ENCODE peak calls at places on chromosomes 1 and 21, in nine cellular contexts. W is astrocyte, A is lung, Q is BJ, G is pancreas, F is hepatocyte, I is AG04450, Z is cardiac muscle cell, S is sigmoid colon. O is an unnamed sample.

GRCh38 chr1:20486457-20487235 is 636 bp upstream of the CAMK2N1 start:
- DNase-seq in S (peak; percentile 95), W (peak; percentile 48), Z (peak; percentile 76), A (no peak), F (peak; percentile 95), G (peak; percentile 74), I (no peak), Q (no peak), O (peak; percentile 91)

GRCh38 chr1:1177452-1178206 is 3.9 kb downstream of the TTLL10 start:
- DNase-seq in Q (no peak), S (no peak), W (no peak), A (no peak), Z (no peak), G (peak; percentile 50), F (no peak), I (no peak), O (no peak)

GRCh38 chr1:211908951-211909350 is 78.4 kb upstream of the LPGAT1 start:
- DNase-seq in A (no peak), I (no peak), F (no peak), Z (no peak), S (no peak), Q (no peak), W (no peak), G (no peak), O (no peak)

GRCh38 chr1:17606826-17607440 is 67.4 kb downstream of the ARHGEF10L start:
- DNase-seq in F (peak; percentile 83), Z (peak; percentile 77), W (peak; percentile 24), Q (no peak), S (peak; percentile 89), A (peak; percentile 75), G (peak; percentile 85), I (peak; percentile 33), O (peak; percentile 77)

GRCh38 chr1:201790261-201790660 is 38.7 kb upstream of the IPO9 start:
- DNase-seq in Z (peak; percentile 63), G (no peak), S (peak; percentile 80), Q (no peak), F (no peak), A (no peak), I (no peak), W (peak; percentile 52), O (no peak)

GRCh38 chr1:65114312-65114711 is 33.7 kb upstream of the AK4 start:
- DNase-seq in F (peak; percentile 56), A (no peak), S (peak; percentile 70), W (no peak), I (no peak), G (no peak), Z (peak; percentile 63), Q (no peak), O (no peak)

GRCh38 chr1:53166912-53167311 is 24.5 kb upstream of the SLC1A7 start:
- DNase-seq in Q (no peak), I (no peak), W (no peak), A (no peak), Z (no peak), S (no peak), G (no peak), F (no peak), O (no peak)

GRCh38 chr1:236951672-236952071 is 52.6 kb downstream of the MT1HL1 start:
- DNase-seq in A (no peak), Q (no peak), F (no peak), I (no peak), W (no peak), Z (no peak), S (no peak), G (no peak), O (no peak)

GRCh38 chr1:28553229-28553930 is 495 bp downstream of the TRNAU1AP start:
- DNase-seq in Q (peak; percentile 2), W (peak; percentile 28), S (peak; percentile 69), I (no peak), G (peak; percentile 75), A (no peak), Z (peak; percentile 47), F (peak; percentile 70), O (peak; percentile 53)

GRCh38 chr21:31501921-31502320 is 157.6 kb upstream of the SOD1 start:
- DNase-seq in Z (no peak), W (no peak), Q (no peak), F (no peak), I (no peak), S (no peak), A (no peak), G (no peak), O (no peak)

GRCh38 chr1:10851024-10852013 is 54.9 kb upstream of the CASZ1 start:
- DNase-seq in Z (no peak), F (no peak), I (no peak), W (no peak), Q (no peak), S (no peak), A (no peak), G (no peak), O (no peak)

GRCh38 chr1:98929456-98929855 is 75.2 kb downstream of the PLPPR5 start:
- DNase-seq in F (no peak), W (no peak), Z (no peak), S (no peak), G (no peak), Q (no peak), I (no peak), A (no peak), O (no peak)

GRCh38 chr1:94736073-94736472 is 84.1 kb upstream of the SLC44A3 start:
- DNase-seq in Q (no peak), F (no peak), S (no peak), I (no peak), A (no peak), G (no peak), Z (no peak), W (no peak), O (no peak)
- TF ChIP-seq CTCF in Q (no peak), F (no peak), S (no peak), I (no peak), A (no peak), G (no peak), Z (no peak), W (no peak), O (no peak)

GRCh38 chr21:41766051-41766882 is 585 bp downstream of the RIPK4 start:
- DNase-seq in F (no peak), G (peak; percentile 75), S (peak; percentile 53), Z (peak; percentile 30), I (no peak), A (no peak), Q (no peak), W (no peak), O (no peak)

GRCh38 chr21:41763996-41764395 is 2.9 kb downstream of the RIPK4 start:
- DNase-seq in S (no peak), Z (no peak), W (no peak), A (no peak), I (no peak), F (no peak), G (peak; percentile 58), Q (no peak), O (no peak)

GRCh38 chr21:41765393-41765950 is 1.4 kb downstream of the RIPK4 start:
- DNase-seq in S (peak; percentile 29), F (no peak), Z (no peak), W (no peak), A (no peak), G (peak; percentile 57), Q (no peak), I (no peak), O (no peak)

GRCh38 chr21:41763398-41763931 is 3.4 kb downstream of the RIPK4 start:
- DNase-seq in I (no peak), F (peak; percentile 51), Q (no peak), W (no peak), A (no peak), G (peak; percentile 64), S (no peak), Z (no peak), O (no peak)

GRCh38 chr21:41764558-41765392 is 2.1 kb downstream of the RIPK4 start:
- DNase-seq in W (no peak), I (no peak), Q (no peak), F (peak; percentile 46), Z (no peak), S (peak; percentile 15), A (no peak), G (peak; percentile 51), O (no peak)
- H3K27me3 ChIP-seq in W (peaks cover 32% of the 10 kb centered on the region), I (peaks cover 88% of the 10 kb centered on the region), Q (peaks cover 11% of the 10 kb centered on the region), F (peaks cover 31% of the 10 kb centered on the region), Z (peaks cover 98% of the 10 kb centered on the region), S (peaks cover 100% of the 10 kb centered on the region), A (no peaks in the 10 kb centered on the region), G (no peaks in the 10 kb centered on the region), O (peaks cover 94% of the 10 kb centered on the region)

GRCh38 chr1:7574121-7575040 is 196.7 kb upstream of the VAMP3 start:
- DNase-seq in A (no peak), I (no peak), Z (no peak), Q (no peak), G (peak; percentile 68), W (no peak), S (no peak), F (peak; percentile 44), O (no peak)

GRCh38 chr1:7578206-7578605 is 192.9 kb upstream of the VAMP3 start:
- DNase-seq in A (no peak), Q (no peak), I (no peak), W (no peak), Z (no peak), G (peak; percentile 30), F (no peak), S (peak; percentile 43), O (no peak)

GRCh38 chr1:7575041-7575400 is 196.1 kb upstream of the VAMP3 start:
- DNase-seq in S (no peak), Z (no peak), W (no peak), Q (no peak), A (no peak), I (no peak), F (no peak), G (no peak), O (no peak)

GRCh38 chr1:7579016-7579415 is 192.1 kb upstream of the VAMP3 start:
- DNase-seq in S (peak; percentile 52), Q (no peak), A (no peak), G (peak; percentile 35), I (no peak), F (no peak), W (no peak), Z (no peak), O (no peak)

GRCh38 chr1:7576946-7577657 is 194.0 kb upstream of the VAMP3 start:
- DNase-seq in A (no peak), F (peak; percentile 33), W (no peak), G (peak; percentile 56), Q (no peak), I (no peak), Z (peak; percentile 24), S (peak; percentile 52), O (no peak)
- TF ChIP-seq CTCF in A (no peak), F (peak; percentile 22), W (peak; percentile 25), G (no peak), Q (peak; percentile 57), I (peak; percentile 61), Z (peak; percentile 48), S (no peak), O (no peak)

DNA sequence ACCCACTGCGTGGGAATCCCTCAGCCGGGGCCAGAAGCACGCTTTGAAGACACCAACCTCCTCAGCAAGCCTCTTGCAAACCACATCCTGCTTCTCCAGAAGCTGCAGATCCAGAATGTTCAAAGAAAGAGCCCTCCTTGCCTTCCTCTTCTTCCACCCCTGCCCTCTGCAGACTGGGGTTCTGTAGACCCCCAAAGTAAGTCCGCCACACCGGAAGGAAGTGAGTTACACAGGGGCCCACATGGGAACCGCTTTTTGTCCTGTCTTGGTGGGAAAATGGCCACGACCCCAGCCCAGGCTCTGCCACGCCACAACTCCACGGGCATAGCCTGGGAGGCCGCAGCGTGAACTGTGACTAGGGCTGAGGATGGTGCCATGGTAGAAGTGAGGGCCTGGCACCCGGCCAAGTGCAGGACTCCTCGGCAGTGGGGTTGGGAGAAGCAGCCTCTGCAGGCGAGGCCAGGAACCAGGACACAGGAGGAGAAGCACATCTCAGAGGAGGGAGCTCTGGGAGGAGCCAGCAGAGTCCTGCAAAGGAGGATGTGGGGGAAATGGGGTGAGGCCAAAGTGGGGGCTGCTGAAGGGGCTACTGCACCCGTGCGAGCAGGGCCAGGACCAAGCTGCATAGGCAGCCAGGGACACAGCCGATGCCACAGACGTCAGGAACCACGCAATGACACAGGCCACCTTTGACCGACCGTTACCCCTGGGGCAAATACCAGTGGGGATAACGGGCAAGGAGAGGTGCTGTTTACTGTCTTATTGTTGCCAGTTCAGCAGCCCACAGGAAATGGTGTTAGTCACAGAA is 30.9 kb downstream of the PDE9A start:
- DNase-seq in F (no peak), S (peak; percentile 77), W (no peak), I (no peak), Q (no peak), A (no peak), G (no peak), Z (no peak), O (no peak)
- H3K27me3 ChIP-seq in F (no peaks in the 10 kb centered on the region), S (no peaks in the 10 kb centered on the region), W (peaks cover 38% of the 10 kb centered on the region), I (peaks cover 4% of the 10 kb centered on the region), Q (no peaks in the 10 kb centered on the region), A (no peaks in the 10 kb centered on the region), G (no peaks in the 10 kb centered on the region), Z (no peaks in the 10 kb centered on the region), O (no peaks in the 10 kb centered on the region)